ENCODE peak calls at places on chromosome 6, in five cellular contexts. H is A549, U is uterus, A is lower lobe of right lung, Q is RWPE1. N is an unnamed sample.

GRCh38 chr6:128655978-128656498 is 135.6 kb upstream of the PTPRK start:
- DNase-seq in Q (peak), H (peak), A (no peak), U (no peak), N (peak)

GRCh38 chr6:2582268-2582667 is 168.5 kb downstream of the MYLK4 start:
- DNase-seq in A (no peak), H (no peak), Q (no peak), U (no peak), N (no peak)

GRCh38 chr6:109791301-109791700 is 100.2 kb downstream of the FIG4 start:
- DNase-seq in U (no peak), A (no peak), Q (no peak), H (no peak), N (no peak)

GRCh38 chr6:106799008-106799952 is 169.9 kb downstream of the QRSL1 start:
- DNase-seq in Q (peak), A (no peak), H (peak), U (no peak), N (peak)

GRCh38 chr6:15359335-15359862 is 113.5 kb downstream of the JARID2 start:
- DNase-seq in U (peak), Q (no peak), A (no peak), H (no peak), N (no peak)

GRCh38 chr6:91435630-91436029 is 848.8 kb upstream of the MAP3K7 start:
- DNase-seq in Q (no peak), U (no peak), H (no peak), A (no peak), N (no peak)

GRCh38 chr6:87095056-87095527 is at the start of gene CGA:
- DNase-seq in A (no peak), Q (no peak), H (no peak), U (no peak), N (no peak)

GRCh38 chr6:20559924-20560551 is 25.8 kb downstream of the CDKAL1 start:
- DNase-seq in H (no peak), Q (no peak), U (no peak), A (no peak), N (no peak)

GRCh38 chr6:155154158-155154830 is 109.5 kb upstream of the CLDN20 start:
- DNase-seq in A (no peak), Q (peak), U (peak), H (no peak), N (no peak)

GRCh38 chr6:130945401-130945919 is 117.6 kb downstream of the EPB41L2 start:
- DNase-seq in Q (no peak), A (no peak), U (no peak), H (no peak), N (no peak)

GRCh38 chr6:116251568-116252384 is 2.1 kb downstream of the TSPYL4 start:
- DNase-seq in A (no peak), U (no peak), Q (no peak), H (no peak), N (peak)

GRCh38 chr6:25295651-25296050 is 16.5 kb downstream of the CARMIL1 start:
- DNase-seq in Q (no peak), U (no peak), H (no peak), A (no peak), N (no peak)

GRCh38 chr6:27374824-27375612 is 13.5 kb upstream of the ZNF391 start:
- DNase-seq in U (peak), Q (peak), H (no peak), A (peak), N (no peak)

GRCh38 chr6:50849016-50849748 is 30.5 kb downstream of the TFAP2B start:
- DNase-seq in U (no peak), A (no peak), Q (no peak), H (no peak), N (no peak)

GRCh38 chr6:162026843-162027242 is 700.7 kb downstream of the PRKN start:
- DNase-seq in H (no peak), U (no peak), A (no peak), Q (no peak), N (no peak)

GRCh38 chr6:79432726-79433125 is 104.5 kb downstream of the LCA5 start:
- DNase-seq in U (no peak), A (no peak), H (no peak), Q (no peak), N (no peak)

DNA sequence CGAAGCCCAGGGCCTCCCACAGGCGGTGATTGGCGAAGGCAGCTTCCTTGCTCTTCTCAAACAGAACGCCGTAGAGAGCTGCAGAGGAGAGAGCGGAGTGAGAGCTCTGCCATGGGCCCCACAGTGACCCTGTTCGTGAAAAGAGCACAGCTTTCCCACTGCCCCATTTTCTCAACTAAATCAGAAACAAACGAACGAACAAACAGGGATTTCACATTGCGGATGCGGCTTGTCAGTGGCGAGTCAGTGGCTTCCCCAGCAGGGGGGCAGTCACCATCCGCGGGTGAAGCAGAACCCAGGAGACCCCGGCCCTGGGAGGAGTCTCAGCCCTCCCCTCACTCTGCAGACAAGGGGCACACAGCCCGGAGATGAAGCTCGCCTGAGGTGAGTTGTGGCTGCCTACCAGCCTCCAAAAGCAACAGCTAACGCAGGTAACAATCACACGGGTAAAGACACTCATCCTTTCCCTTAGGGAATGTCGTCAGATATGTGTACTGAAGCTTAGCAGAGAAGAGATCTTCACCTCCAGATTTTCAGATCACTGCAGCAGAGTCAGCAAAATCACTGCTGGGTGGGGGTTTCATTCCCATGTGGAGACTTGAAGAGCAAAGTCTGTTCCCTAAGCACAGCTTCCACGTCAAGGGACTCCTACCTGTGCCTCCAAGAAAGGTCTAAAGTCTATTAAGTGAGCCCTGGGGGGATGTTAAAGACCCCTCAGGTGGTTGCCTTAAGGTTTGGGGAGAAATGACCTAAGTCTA is 51.2 kb upstream of the GPR31 start:
- DNase-seq in H (no peak), U (no peak), A (no peak), Q (no peak), N (no peak)
- TF ChIP-seq CTCF in H (no peak), U (no peak), A (no peak), Q (no peak), N (no peak)

DNA sequence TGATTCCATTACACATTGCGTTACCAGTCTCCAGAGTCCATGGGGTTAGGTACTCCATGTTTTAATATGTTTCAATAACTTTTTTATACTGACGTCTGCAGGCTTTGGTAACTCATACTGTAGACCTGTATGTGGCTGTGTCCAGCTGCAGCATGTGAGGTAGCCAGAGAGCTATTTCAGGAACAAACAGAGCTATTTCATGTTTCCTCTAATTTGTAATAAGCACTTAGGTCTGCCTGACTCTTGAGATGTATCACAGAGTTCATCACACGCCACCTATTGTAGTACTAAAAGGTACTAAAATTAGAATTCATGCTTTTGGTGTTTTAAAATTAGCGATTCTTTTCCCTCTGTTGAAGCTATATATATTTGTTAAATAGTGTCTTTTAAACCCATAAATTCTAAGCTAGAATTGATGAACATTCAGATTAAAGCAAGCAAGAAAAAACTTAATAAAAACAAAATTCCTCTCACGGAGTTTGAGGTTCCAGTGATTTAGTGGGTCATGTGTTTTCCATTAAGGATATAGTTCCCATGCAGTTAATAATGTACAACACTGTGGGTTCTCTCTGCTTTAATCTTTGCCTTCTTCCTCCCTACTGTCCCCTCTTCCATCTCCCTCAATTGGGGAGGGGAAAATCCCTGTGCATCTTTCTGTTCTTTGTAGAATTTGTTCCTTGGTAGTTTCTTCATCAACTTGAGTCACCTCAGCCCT is 37.0 kb downstream of the FOXO3 start:
- DNase-seq in U (no peak), H (no peak), A (no peak), Q (no peak), N (no peak)
- TF ChIP-seq CTCF in U (no peak), H (no peak), A (no peak), Q (no peak), N (no peak)

GRCh38 chr6:22364314-22364713 is 67.5 kb upstream of the PRL start:
- DNase-seq in H (no peak), A (no peak), U (no peak), Q (peak), N (no peak)
- TF ChIP-seq CTCF in H (no peak), A (no peak), U (no peak), Q (no peak), N (no peak)

DNA sequence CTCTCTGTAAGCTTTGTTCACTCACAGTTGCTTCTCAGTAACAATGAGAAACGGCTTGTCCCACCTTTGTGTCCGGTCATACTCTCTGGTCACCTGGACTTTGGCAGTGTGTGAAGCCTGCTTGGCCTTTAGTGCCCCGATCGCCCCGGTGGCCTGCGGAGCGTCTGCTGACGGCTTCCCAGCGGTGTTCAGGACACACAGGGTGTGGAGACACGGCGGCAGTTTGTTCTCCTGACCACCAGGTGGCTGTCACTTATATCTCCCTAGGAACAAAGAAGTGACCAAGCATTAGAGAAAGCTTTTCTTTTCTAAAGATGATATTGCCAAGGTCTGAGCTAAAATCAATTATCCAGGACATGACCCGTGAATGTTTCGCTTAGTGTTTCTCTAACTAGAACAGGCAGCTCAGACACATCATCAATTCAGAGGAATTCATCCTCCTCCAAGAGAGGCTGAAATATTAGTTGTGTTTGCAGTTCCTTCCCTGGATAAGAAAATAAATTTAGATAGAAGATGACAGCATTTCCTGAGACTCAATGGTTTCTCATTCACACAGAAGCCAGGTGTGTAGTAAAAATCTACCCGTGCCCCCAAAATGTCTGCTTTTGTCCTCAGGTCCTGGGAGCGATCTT is 167.4 kb upstream of the THBS2 start:
- DNase-seq in H (no peak), Q (no peak), A (no peak), U (no peak), N (no peak)
- TF ChIP-seq CTCF in H (no peak), Q (no peak), A (no peak), U (peak), N (peak)

GRCh38 chr6:144284474-144284752 is 722 bp upstream of the UTRN start:
- DNase-seq in A (no peak), H (no peak), U (no peak), Q (no peak), N (no peak)

GRCh38 chr6:144285798-144286502 is 815 bp downstream of the UTRN start:
- DNase-seq in Q (peak), A (peak), H (peak), U (peak), N (no peak)

GRCh38 chr6:144284753-144285547 is at the start of gene UTRN:
- DNase-seq in H (peak), Q (peak), U (peak), A (peak), N (peak)

GRCh38 chr6:144285548-144285797 is 338 bp downstream of the UTRN start:
- DNase-seq in U (peak), H (peak), A (peak), Q (no peak), N (no peak)

GRCh38 chr6:144283781-144284473 is 1.2 kb upstream of the UTRN start:
- DNase-seq in Q (no peak), A (no peak), H (peak), U (no peak), N (no peak)
- TF ChIP-seq CTCF in Q (peak), A (peak), H (no peak), U (peak), N (peak)